ENCODE peak calls at places on chromosomes 2 and 18, in four cellular contexts. H is H9, N is endothelial cell of umbilical vein, L is neural progenitor cell. U is an unnamed sample. For H3K4me1, the result is how much of the 10 kb centered on the place peaks cover.

GRCh38 chr18:8003878-8004675 is 437.0 kb downstream of the PTPRM start:
- DNase-seq in H (no peak), N (peak), L (no peak), U (no peak)

GRCh38 chr2:109594246-109594900 is 19.4 kb downstream of the SEPTIN10 start:
- DNase-seq in H (no peak), N (no peak), L (no peak), U (no peak)

GRCh38 chr2:157528963-157529751 is 85.3 kb upstream of the CYTIP start:
- DNase-seq in H (no peak), N (no peak), L (no peak), U (no peak)

GRCh38 chr2:100350661-100351185 is 28.4 kb upstream of the LONRF2 start:
- DNase-seq in H (no peak), N (no peak), L (no peak), U (no peak)

GRCh38 chr2:167489307-167489706 is 601.0 kb downstream of the XIRP2 start:
- DNase-seq in H (no peak), N (no peak), L (no peak), U (peak)

GRCh38 chr2:159904127-159904564 is 106.1 kb upstream of the CD302 start:
- DNase-seq in H (no peak), N (peak), L (no peak), U (no peak)

GRCh38 chr2:11103984-11104793 is 51.1 kb upstream of the SLC66A3 start:
- DNase-seq in H (no peak), N (no peak), L (no peak), U (no peak)

GRCh38 chr2:239098288-239098970 is 250.5 kb downstream of the TWIST2 start:
- DNase-seq in H (no peak), N (no peak), L (no peak), U (no peak)

GRCh38 chr2:171712051-171712450 is 24.8 kb downstream of the DYNC1I2 start:
- DNase-seq in H (no peak), N (peak), L (no peak), U (no peak)

GRCh38 chr2:44777542-44777941 is 164.0 kb upstream of the SIX3 start:
- DNase-seq in H (no peak), N (no peak), L (peak), U (no peak)

GRCh38 chr2:210895132-210895531 is 338.7 kb downstream of the CPS1 start:
- DNase-seq in H (peak), N (no peak), L (peak), U (no peak)

GRCh38 chr2:55033076-55033742 is 17.0 kb downstream of the RTN4 start:
- DNase-seq in H (no peak), N (no peak), L (no peak), U (no peak)

GRCh38 chr2:34936089-34936488 is 1337.0 kb upstream of the FAM98A start:
- DNase-seq in H (no peak), N (no peak), L (no peak), U (no peak)

GRCh38 chr2:129828829-129829228 is 150.6 kb upstream of the RAB6C start:
- DNase-seq in H (no peak), N (no peak), L (peak), U (no peak)

GRCh38 chr2:160209457-160209856 is 9.4 kb upstream of the ITGB6 start:
- DNase-seq in H (no peak), N (peak), L (no peak), U (peak)

GRCh38 chr2:28684142-28684858 is 67.3 kb upstream of the PPP1CB start:
- DNase-seq in H (no peak), N (no peak), L (no peak), U (no peak)

GRCh38 chr18:830315-830901 is 18.4 kb upstream of the YES1 start:
- DNase-seq in H (peak), N (peak), L (peak), U (no peak)

GRCh38 chr2:74894261-74895030 is 60.5 kb downstream of the HK2 start:
- DNase-seq in H (no peak), N (no peak), L (no peak), U (no peak)

GRCh38 chr18:67194886-67195285 is 321.6 kb downstream of the DSEL start:
- DNase-seq in H (peak), N (peak), L (peak), U (no peak)

GRCh38 chr2:73088703-73089102 is 17.2 kb upstream of the SFXN5 start:
- DNase-seq in H (no peak), N (no peak), L (no peak), U (no peak)

GRCh38 chr2:72914226-72915075 is 2.9 kb upstream of the EMX1 start:
- DNase-seq in H (peak), N (no peak), L (peak), U (peak)

GRCh38 chr2:69559696-69560482 is 83.7 kb downstream of the AAK1 start:
- DNase-seq in H (peak), N (peak), L (peak), U (peak)

GRCh38 chr2:241890524-241891235 is 21.2 kb downstream of the RTP5 start:
- DNase-seq in H (no peak), N (no peak), L (no peak), U (no peak)

GRCh38 chr2:5868891-5869400 is 176.8 kb downstream of the SOX11 start:
- DNase-seq in H (no peak), N (no peak), L (no peak), U (no peak)

GRCh38 chr2:14790041-14790640 is 157.6 kb downstream of the LRATD1 start:
- DNase-seq in H (no peak), N (no peak), L (no peak), U (no peak)

GRCh38 chr2:74548919-74549684 is 4.6 kb downstream of the LOXL3 start:
- DNase-seq in H (peak), N (peak), L (peak), U (peak)

GRCh38 chr2:157173740-157174184 is 83.7 kb upstream of the GALNT5 start:
- DNase-seq in H (no peak), N (peak), L (no peak), U (peak)

GRCh38 chr2:84257871-84258270 is 201.2 kb downstream of the SUCLG1 start:
- DNase-seq in H (no peak), N (no peak), L (peak), U (peak)

GRCh38 chr2:237935740-237936452 is 30.9 kb upstream of the UBE2F start:
- DNase-seq in H (no peak), N (no peak), L (no peak), U (no peak)

GRCh38 chr2:237931205-237931721 is 35.6 kb upstream of the UBE2F start:
- DNase-seq in H (no peak), N (no peak), L (no peak), U (no peak)

GRCh38 chr2:237929979-237930378 is 36.8 kb upstream of the UBE2F start:
- DNase-seq in H (no peak), N (no peak), L (no peak), U (no peak)

GRCh38 chr2:237934186-237934585 is 32.6 kb upstream of the UBE2F start:
- DNase-seq in H (no peak), N (no peak), L (no peak), U (no peak)

DNA sequence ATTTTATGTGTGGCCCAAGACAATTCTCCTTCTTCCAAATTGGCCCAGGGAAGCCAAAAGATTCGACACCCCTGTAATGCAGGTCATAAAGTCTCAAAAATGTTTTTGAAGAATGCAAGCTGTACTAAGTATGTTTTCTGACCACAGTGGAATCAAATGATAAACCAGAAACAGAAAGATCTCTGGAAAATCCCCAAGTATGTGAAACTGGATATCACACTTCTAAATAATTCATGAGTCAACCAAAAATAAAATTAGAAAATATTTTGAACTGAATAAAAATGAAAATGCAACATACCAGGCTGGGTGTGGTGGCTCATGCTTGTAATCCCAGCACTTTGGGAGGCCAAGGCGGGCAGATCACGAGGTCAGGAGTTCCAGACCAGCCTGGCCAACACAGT is 34.1 kb upstream of the UBE2F start:
- DNase-seq in H (no peak), N (no peak), L (no peak), U (no peak)
- H3K4me2 ChIP-seq in H (no peak), N (no peak), L (no peak), U (no peak)

DNA sequence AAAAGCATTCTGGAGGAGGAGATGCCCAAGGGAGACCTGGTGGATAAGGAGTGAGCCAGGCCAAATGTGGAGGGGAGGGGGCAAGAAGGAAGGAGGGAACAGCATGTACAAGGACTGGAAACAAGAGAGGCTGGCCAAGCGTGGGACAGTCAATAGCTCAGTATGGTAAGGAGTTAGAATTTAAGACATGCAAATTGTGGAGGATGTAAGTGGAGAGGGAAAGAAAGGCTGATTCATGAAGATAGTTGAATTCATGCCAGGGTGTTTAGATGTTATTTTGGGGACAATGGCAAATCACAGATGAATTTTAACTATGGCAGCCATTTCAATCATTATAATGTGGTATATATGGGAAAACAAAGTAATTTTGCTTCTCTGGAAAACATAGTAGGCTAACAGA is 462.3 kb downstream of the MEIS1 start:
- DNase-seq in H (no peak), N (no peak), L (no peak), U (no peak)
- H3K27ac ChIP-seq in H (no peak), N (no peak), L (no peak), U (peak)

GRCh38 chr18:51190000-51190399 is 7.5 kb downstream of the MEX3C start:
- DNase-seq in H (no peak), N (no peak), L (no peak), U (no peak)
- H3K4me1 ChIP-seq in H (under half), N (under half), L (under half), U (under half)

GRCh38 chr2:121359170-121359569 is 74.2 kb upstream of the TFCP2L1 start:
- DNase-seq in H (no peak), N (no peak), L (no peak), U (no peak)

GRCh38 chr2:121362226-121362625 is 77.2 kb upstream of the TFCP2L1 start:
- DNase-seq in H (no peak), N (no peak), L (no peak), U (no peak)

GRCh38 chr2:121358291-121358690 is 73.3 kb upstream of the TFCP2L1 start:
- DNase-seq in H (no peak), N (no peak), L (no peak), U (no peak)

GRCh38 chr2:121360566-121361300 is 75.7 kb upstream of the TFCP2L1 start:
- DNase-seq in H (no peak), N (peak), L (no peak), U (no peak)

GRCh38 chr2:121359937-121360565 is 75.0 kb upstream of the TFCP2L1 start:
- DNase-seq in H (no peak), N (peak), L (no peak), U (no peak)
- H3K4me2 ChIP-seq in H (no peak), N (peak), L (no peak), U (no peak)

GRCh38 chr18:3723554-3723953 is 273.6 kb downstream of the TGIF1 start:
- DNase-seq in H (no peak), N (no peak), L (no peak), U (no peak)
- H3K27ac ChIP-seq in H (no peak), N (no peak), L (no peak), U (peak)

GRCh38 chr2:68250196-68250595 is 2.1 kb downstream of the PPP3R1 start:
- DNase-seq in H (no peak), N (no peak), L (no peak), U (no peak)
- H3K4me1 ChIP-seq in H (under half), N (under half), L (under half), U (under half)

DNA sequence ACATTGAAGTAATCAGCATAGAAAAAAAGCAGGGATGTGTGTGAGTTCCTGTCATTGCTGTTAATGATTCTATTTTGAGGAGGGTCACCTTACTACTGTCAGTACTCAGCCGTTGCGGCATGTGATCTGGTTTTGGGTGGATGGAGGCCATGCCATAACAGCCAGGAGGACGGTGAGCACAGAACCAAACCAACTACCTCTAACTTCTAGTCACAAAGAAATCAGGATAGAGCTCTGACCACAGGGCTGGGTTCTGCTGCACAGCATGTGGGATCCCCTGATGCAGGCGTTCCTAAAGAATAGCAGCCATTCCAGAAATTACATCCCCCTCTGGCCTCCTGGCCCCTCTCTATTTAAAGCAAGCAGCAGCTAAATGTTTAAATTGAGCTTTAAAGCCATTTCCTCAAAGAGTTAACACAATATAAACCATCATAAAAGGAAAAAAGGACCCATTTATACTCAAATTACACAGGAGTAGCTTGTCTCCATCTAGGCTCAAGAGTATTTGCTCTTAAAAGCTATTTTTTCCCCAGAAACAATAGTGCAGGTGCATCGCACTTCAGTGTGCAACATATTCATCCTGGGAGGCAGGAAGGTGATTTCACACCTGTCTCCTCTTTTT is 786.4 kb downstream of the RNF144A start:
- DNase-seq in H (peak), N (no peak), L (peak), U (no peak)
- H3K4me2 ChIP-seq in H (peak), N (no peak), L (peak), U (no peak)

U was measured in hepatocyte.